ENCODE peak calls at places on chromosome 7, in six cellular contexts. I, F, M, K, O and Y are unnamed samples.

GRCh38 chr7:17041324-17041723 is 159.5 kb upstream of the AGR3 start:
- DNase-seq in F (peak), I (no peak), K (no peak), M (no peak), O (no peak), Y (peak)

GRCh38 chr7:18429547-18429946 is 66.0 kb upstream of the HDAC9 start:
- DNase-seq in F (no peak), M (no peak), K (no peak), O (no peak), I (no peak), Y (no peak)

GRCh38 chr7:4661871-4662270 is 20.2 kb upstream of the FOXK1 start:
- DNase-seq in M (no peak), F (no peak), O (no peak), K (no peak), I (no peak), Y (no peak)

GRCh38 chr7:142300689-142301088 is 42.8 kb upstream of the PRSS58 start:
- DNase-seq in K (no peak), F (peak), M (no peak), O (peak), I (peak), Y (no peak)

GRCh38 chr7:66105263-66105748 is 9.3 kb upstream of the CRCP start:
- DNase-seq in O (no peak), M (no peak), F (no peak), K (no peak), I (no peak), Y (no peak)

GRCh38 chr7:78472519-78472918 is 673.9 kb downstream of the PHTF2 start:
- DNase-seq in K (no peak), O (no peak), I (no peak), M (no peak), F (no peak), Y (no peak)

GRCh38 chr7:1060315-1061080 is 16.2 kb downstream of the GPR146 start:
- DNase-seq in M (no peak), I (no peak), K (peak), O (no peak), F (no peak), Y (no peak)

GRCh38 chr7:93651603-93652159 is 77.2 kb upstream of the CALCR start:
- DNase-seq in O (no peak), K (no peak), M (no peak), F (no peak), I (no peak), Y (no peak)

GRCh38 chr7:151254316-151254715 is 5.8 kb upstream of the SMARCD3 start:
- DNase-seq in M (no peak), K (no peak), O (no peak), I (no peak), F (no peak), Y (no peak)

GRCh38 chr7:5557920-5558401 is 134.3 kb upstream of the TNRC18 start:
- DNase-seq in F (peak), K (peak), I (no peak), O (peak), M (peak), Y (peak)

GRCh38 chr7:79293655-79294142 is 159.8 kb downstream of the MAGI2 start:
- DNase-seq in M (no peak), K (no peak), I (no peak), F (peak), O (no peak), Y (no peak)

GRCh38 chr7:27343804-27344203 is 101.2 kb downstream of the EVX1 start:
- DNase-seq in F (no peak), O (no peak), I (no peak), M (no peak), K (no peak), Y (no peak)